ENCODE peak calls at places on chromosome 13, in ten cellular contexts. O is heart left ventricle; Z is cardiac muscle cell; P is sigmoid colon; D is body of pancreas; H is CD4-positive, CD25-positive, alpha-beta regulatory T cell; J is SJCRH30; E is Panc1; N is neural progenitor cell; B is A549. W is an unnamed sample.

GRCh38 chr13:73177911-73178565 is 119.2 kb downstream of the KLF5 start:
- DNase-seq in E (no peak), P (no peak), N (no peak), H (no peak), O (no peak), B (no peak), D (no peak), J (no peak), Z (no peak), W (no peak)

GRCh38 chr13:51707468-51707867 is 96.5 kb downstream of the DHRS12 start:
- DNase-seq in O (no peak), H (no peak), N (no peak), Z (no peak), E (no peak), B (no peak), D (no peak), P (no peak), J (no peak), W (no peak)

GRCh38 chr13:43908156-43909126 is 28.7 kb downstream of the LACC1 start:
- DNase-seq in H (peak; percentile 24), J (no peak), Z (peak; percentile 77), E (peak; percentile 5), B (peak; percentile 25), N (peak; percentile 58), O (no peak), P (no peak), D (peak; percentile 38), W (no peak)

GRCh38 chr13:73059460-73060250 is 850 bp downstream of the KLF5 start:
- DNase-seq in H (no peak), P (peak; percentile 68), E (no peak), B (no peak), Z (no peak), D (peak; percentile 85), O (peak; percentile 40), N (peak; percentile 87), J (peak; percentile 58), W (peak; percentile 51)

GRCh38 chr13:59865398-59865797 is 298.3 kb downstream of the DIAPH3 start:
- DNase-seq in E (no peak), B (no peak), Z (no peak), J (no peak), P (no peak), N (no peak), H (no peak), D (no peak), O (no peak), W (no peak)

GRCh38 chr13:114062754-114063153 is 69.7 kb downstream of the RASA3 start:
- DNase-seq in J (no peak), O (no peak), B (no peak), E (no peak), P (no peak), D (no peak), Z (peak; percentile 31), N (no peak), H (no peak), W (no peak)

GRCh38 chr13:75797719-75798118 is 161.6 kb downstream of the LMO7 start:
- DNase-seq in B (no peak), J (no peak), E (no peak), P (no peak), D (no peak), Z (no peak), H (no peak), N (no peak), O (no peak), W (no peak)

GRCh38 chr13:30151398-30151797 is 156.0 kb downstream of the KATNAL1 start:
- DNase-seq in P (no peak), D (no peak), J (no peak), B (no peak), Z (no peak), O (no peak), N (no peak), H (no peak), E (no peak), W (no peak)

GRCh38 chr13:62040806-62041205 is 625.2 kb upstream of the PCDH20 start:
- DNase-seq in D (no peak), H (no peak), Z (no peak), E (no peak), B (no peak), P (no peak), J (no peak), O (no peak), N (no peak), W (no peak)

GRCh38 chr13:24854311-24854710 is 90.3 kb downstream of the RNF17 start:
- DNase-seq in O (no peak), E (no peak), Z (peak; percentile 18), P (no peak), J (no peak), D (no peak), N (no peak), B (no peak), H (no peak), W (no peak)

GRCh38 chr13:51034906-51035305 is 76.2 kb downstream of the C13orf42 start:
- DNase-seq in J (no peak), O (no peak), B (no peak), H (no peak), N (no peak), Z (no peak), P (no peak), E (no peak), D (no peak), W (no peak)

DNA sequence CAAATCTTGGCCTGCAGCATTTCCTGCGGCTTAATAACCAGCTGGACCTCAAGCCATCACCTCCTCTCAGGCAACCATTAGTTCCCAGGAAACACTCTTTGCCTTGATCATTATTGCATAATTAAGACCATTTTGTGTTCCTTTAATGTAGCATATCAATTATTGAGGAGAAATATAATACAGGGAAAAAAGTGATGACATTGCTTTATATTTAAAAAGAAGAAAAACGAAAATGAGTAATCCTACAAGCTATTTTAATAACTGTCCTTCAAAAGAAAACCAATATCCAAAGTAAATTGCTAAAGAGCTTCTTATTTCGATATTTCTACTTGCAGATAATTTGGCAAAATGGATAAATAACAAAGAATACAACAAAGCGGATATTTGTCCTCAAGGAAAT is 1084.7 kb downstream of the EFNB2 start:
- DNase-seq in N (no peak), B (no peak), O (no peak), H (no peak), E (no peak), Z (no peak), D (no peak), P (no peak), J (no peak), W (no peak)
- H3K9me3 ChIP-seq in N (no peaks in the 10 kb centered on the region), B (no peaks in the 10 kb centered on the region), O (no peaks in the 10 kb centered on the region), H (no peaks in the 10 kb centered on the region), E (no peaks in the 10 kb centered on the region), Z (no peaks in the 10 kb centered on the region), D (no peaks in the 10 kb centered on the region), P (no peaks in the 10 kb centered on the region), J (no peaks in the 10 kb centered on the region), W (no peaks in the 10 kb centered on the region)

DNA sequence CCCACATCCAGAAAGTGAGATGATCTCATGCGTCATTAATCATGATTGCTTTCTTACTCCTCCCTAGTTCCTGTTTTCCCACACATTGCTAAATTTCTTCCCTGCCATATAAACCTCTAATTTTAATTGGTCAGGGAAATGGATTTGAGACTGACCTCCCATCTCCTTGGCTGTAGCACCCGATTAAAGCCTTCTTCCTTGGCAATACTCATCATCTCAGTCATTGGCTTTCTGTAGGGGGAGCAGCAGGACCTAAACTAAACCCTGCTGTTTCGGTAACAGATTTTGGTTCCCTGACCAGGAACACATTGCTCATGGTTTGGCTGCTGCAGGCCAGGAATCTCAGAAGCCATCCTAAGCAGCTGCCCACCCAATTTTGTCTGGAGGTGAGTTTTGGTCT is 61.7 kb downstream of the SPRYD7 start:
- DNase-seq in E (no peak), D (no peak), B (no peak), P (no peak), J (no peak), H (no peak), Z (no peak), N (no peak), O (no peak), W (no peak)
- H3K9me3 ChIP-seq in E (peaks cover 17% of the 10 kb centered on the region), D (no peaks in the 10 kb centered on the region), B (peaks cover 25% of the 10 kb centered on the region), P (no peaks in the 10 kb centered on the region), J (peaks cover 4% of the 10 kb centered on the region), H (peaks cover 34% of the 10 kb centered on the region), Z (no peaks in the 10 kb centered on the region), N (peaks cover 32% of the 10 kb centered on the region), O (peaks cover 19% of the 10 kb centered on the region), W (peaks cover 12% of the 10 kb centered on the region)

GRCh38 chr13:99040536-99041141 is 62.8 kb upstream of the DOCK9 start:
- DNase-seq in H (no peak), E (no peak), Z (no peak), N (no peak), P (no peak), B (no peak), J (no peak), D (no peak), O (no peak), W (no peak)

GRCh38 chr13:99039718-99040280 is 61.9 kb upstream of the DOCK9 start:
- DNase-seq in D (no peak), B (no peak), H (no peak), N (no peak), Z (no peak), J (no peak), P (no peak), O (no peak), E (no peak), W (no peak)

GRCh38 chr13:99034333-99035085 is 56.6 kb upstream of the DOCK9 start:
- DNase-seq in D (no peak), P (no peak), E (no peak), B (no peak), H (no peak), O (no peak), J (no peak), Z (no peak), N (no peak), W (no peak)

GRCh38 chr13:99035715-99036114 is 57.9 kb upstream of the DOCK9 start:
- DNase-seq in H (no peak), D (no peak), O (no peak), Z (no peak), N (no peak), E (no peak), B (no peak), J (no peak), P (no peak), W (no peak)

DNA sequence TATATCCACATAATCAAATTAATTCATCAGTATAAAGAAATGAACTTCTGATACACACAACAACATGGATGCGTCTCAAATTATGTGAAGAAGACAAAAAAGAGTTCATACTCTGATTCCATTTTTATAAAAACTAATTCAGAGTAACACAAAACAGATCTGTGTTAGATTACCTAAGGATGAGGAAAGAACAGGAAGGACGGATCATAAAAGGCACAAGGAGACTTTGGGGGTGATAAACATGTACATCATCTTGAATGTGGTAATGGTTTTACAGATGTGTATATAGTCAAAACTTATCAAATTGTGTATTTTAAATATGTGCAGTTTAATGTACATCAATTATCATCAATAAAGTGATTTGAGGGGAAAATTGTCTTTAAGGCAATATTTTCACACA is 59.9 kb upstream of the DOCK9 start:
- DNase-seq in J (no peak), O (no peak), E (no peak), P (no peak), D (no peak), H (no peak), B (no peak), Z (no peak), N (no peak), W (no peak)
- H3K9me3 ChIP-seq in J (no peaks in the 10 kb centered on the region), O (peaks cover 5% of the 10 kb centered on the region), E (no peaks in the 10 kb centered on the region), P (no peaks in the 10 kb centered on the region), D (no peaks in the 10 kb centered on the region), H (no peaks in the 10 kb centered on the region), B (no peaks in the 10 kb centered on the region), Z (no peaks in the 10 kb centered on the region), N (no peaks in the 10 kb centered on the region), W (no peaks in the 10 kb centered on the region)

DNA sequence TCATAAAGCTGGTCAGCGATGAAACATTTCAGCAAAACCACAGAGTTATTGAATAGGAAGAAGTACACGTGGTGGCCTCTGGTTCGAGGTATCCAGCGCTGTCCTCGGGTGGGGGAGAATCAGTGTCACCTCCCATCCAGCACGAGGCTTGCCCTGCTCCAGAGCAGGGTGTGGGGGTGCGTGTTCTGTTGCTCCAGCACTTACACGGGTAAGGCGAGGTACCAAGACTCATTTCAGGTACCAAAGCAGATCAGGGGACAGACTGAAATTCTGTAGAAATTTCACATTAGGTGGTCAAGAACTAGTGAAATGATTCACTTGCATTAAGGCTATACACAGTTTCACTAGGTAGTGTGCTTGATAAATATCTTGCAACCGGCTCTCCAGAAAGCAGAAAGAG is 164.2 kb upstream of the SOX1 start:
- DNase-seq in H (no peak), J (no peak), P (peak; percentile 27), Z (no peak), D (no peak), B (no peak), N (no peak), E (no peak), O (peak; percentile 6), W (no peak)
- H3K9me3 ChIP-seq in H (no peaks in the 10 kb centered on the region), J (no peaks in the 10 kb centered on the region), P (no peaks in the 10 kb centered on the region), Z (no peaks in the 10 kb centered on the region), D (no peaks in the 10 kb centered on the region), B (no peaks in the 10 kb centered on the region), N (no peaks in the 10 kb centered on the region), E (no peaks in the 10 kb centered on the region), O (no peaks in the 10 kb centered on the region), W (no peaks in the 10 kb centered on the region)

W was measured in CD4-positive, alpha-beta T cell.